ENCODE peak calls at places on chromosomes 3 and 15, in ten cellular contexts. L is psoas muscle, K is tibial artery, W is AG09309, G is K562, H is esophagus squamous epithelium, J is brain microvascular endothelial cell, O is right lobe of liver, Q is choroid plexus epithelial cell, N is PC-9. P is an unnamed sample.
A peak's percentile ranks its signal among the peaks of the same experiment; 100 is the strongest.

GRCh38 chr3:80734483-80734882 is 966.7 kb upstream of the ROBO1 start:
- DNase-seq in L (no peak), K (no peak), W (no peak), G (no peak), H (no peak), J (no peak), O (no peak), Q (no peak), N (no peak), P (no peak)

GRCh38 chr15:55198706-55199105 is 2.0 kb upstream of the RSL24D1 start:
- DNase-seq in L (no peak), K (no peak), W (no peak), G (no peak), H (no peak), J (no peak), O (no peak), Q (no peak), N (no peak), P (no peak)

GRCh38 chr3:72782521-72782920 is 65.7 kb downstream of the SHQ1 start:
- DNase-seq in L (no peak), K (no peak), W (no peak), G (no peak), H (no peak), J (no peak), O (no peak), Q (no peak), N (no peak), P (no peak)

GRCh38 chr15:75570119-75570518 is 9.0 kb downstream of the PTPN9 start:
- DNase-seq in L (no peak), K (no peak), W (no peak), G (no peak), H (no peak), J (no peak), O (no peak), Q (no peak), N (no peak), P (no peak)

GRCh38 chr3:58052373-58053273 is 44.4 kb downstream of the FLNB start:
- DNase-seq in L (peak; percentile 89), K (peak; percentile 94), W (peak; percentile 85), G (peak; percentile 37), H (peak; percentile 4), J (peak; percentile 98), O (peak; percentile 88), Q (peak; percentile 94), N (peak; percentile 92), P (peak; percentile 77)

GRCh38 chr3:45642731-45643152 is 46.5 kb upstream of the SACM1L start:
- DNase-seq in L (no peak), K (no peak), W (no peak), G (no peak), H (no peak), J (peak; percentile 94), O (no peak), Q (peak; percentile 71), N (no peak), P (no peak)

GRCh38 chr3:153180860-153181372 is 18.9 kb downstream of the RAP2B start:
- DNase-seq in L (no peak), K (no peak), W (no peak), G (no peak), H (no peak), J (no peak), O (no peak), Q (no peak), N (no peak), P (no peak)

GRCh38 chr3:157918402-157918801 is 187.8 kb downstream of the SHOX2 start:
- DNase-seq in L (no peak), K (no peak), W (no peak), G (no peak), H (no peak), J (no peak), O (no peak), Q (no peak), N (no peak), P (no peak)

GRCh38 chr3:39812537-39812936 is 3.1 kb downstream of the MYRIP start:
- DNase-seq in L (no peak), K (no peak), W (no peak), G (no peak), H (no peak), J (no peak), O (no peak), Q (no peak), N (no peak), P (no peak)

GRCh38 chr3:125001557-125002413 is 54.0 kb downstream of the HEG1 start:
- DNase-seq in L (no peak), K (no peak), W (no peak), G (no peak), H (no peak), J (no peak), O (peak; percentile 65), Q (no peak), N (no peak), P (no peak)

GRCh38 chr3:82196645-82197044 is 435.2 kb upstream of the GBE1 start:
- DNase-seq in L (no peak), K (no peak), W (no peak), G (no peak), H (no peak), J (no peak), O (no peak), Q (no peak), N (no peak), P (no peak)

GRCh38 chr3:52527732-52528595 is 5.7 kb downstream of the NT5DC2 start:
- DNase-seq in L (no peak), K (peak; percentile 19), W (no peak), G (no peak), H (no peak), J (no peak), O (no peak), Q (no peak), N (no peak), P (peak; percentile 14)

GRCh38 chr3:142568393-142569017 is 10.0 kb downstream of the ATR start:
- DNase-seq in L (no peak), K (no peak), W (no peak), G (peak; percentile 19), H (no peak), J (no peak), O (no peak), Q (no peak), N (no peak), P (no peak)

GRCh38 chr3:78726545-78726944 is 1041.3 kb downstream of the ROBO1 start:
- DNase-seq in L (no peak), K (no peak), W (no peak), G (no peak), H (no peak), J (no peak), O (no peak), Q (no peak), N (no peak), P (no peak)

GRCh38 chr15:89900849-89901248 is 7.1 kb upstream of the AP3S2 start:
- DNase-seq in L (no peak), K (no peak), W (no peak), G (no peak), H (no peak), J (no peak), O (no peak), Q (no peak), N (no peak), P (peak; percentile 36)

GRCh38 chr15:89899303-89899946 is 5.6 kb upstream of the AP3S2 start:
- DNase-seq in L (no peak), K (no peak), W (no peak), G (no peak), H (no peak), J (no peak), O (no peak), Q (no peak), N (no peak), P (no peak)

GRCh38 chr15:89899951-89900567 is 6.3 kb upstream of the AP3S2 start:
- DNase-seq in L (no peak), K (no peak), W (no peak), G (no peak), H (no peak), J (no peak), O (no peak), Q (no peak), N (no peak), P (no peak)

GRCh38 chr15:89898146-89898545 is 4.4 kb upstream of the AP3S2 start:
- DNase-seq in L (no peak), K (no peak), W (no peak), G (no peak), H (no peak), J (no peak), O (no peak), Q (no peak), N (no peak), P (no peak)

GRCh38 chr15:89898628-89899302 is 5.0 kb upstream of the AP3S2 start:
- DNase-seq in L (peak; percentile 30), K (no peak), W (no peak), G (peak; percentile 79), H (no peak), J (peak; percentile 33), O (no peak), Q (peak; percentile 74), N (peak; percentile 80), P (no peak)
- TF ChIP-seq CTCF in L (peak; percentile 53), K (peak; percentile 26), W (peak; percentile 60), G (peak; percentile 99), H (peak; percentile 95), J (peak; percentile 83), O (peak; percentile 62), Q (peak; percentile 78), N (peak; percentile 83), P (peak; percentile 57)

DNA sequence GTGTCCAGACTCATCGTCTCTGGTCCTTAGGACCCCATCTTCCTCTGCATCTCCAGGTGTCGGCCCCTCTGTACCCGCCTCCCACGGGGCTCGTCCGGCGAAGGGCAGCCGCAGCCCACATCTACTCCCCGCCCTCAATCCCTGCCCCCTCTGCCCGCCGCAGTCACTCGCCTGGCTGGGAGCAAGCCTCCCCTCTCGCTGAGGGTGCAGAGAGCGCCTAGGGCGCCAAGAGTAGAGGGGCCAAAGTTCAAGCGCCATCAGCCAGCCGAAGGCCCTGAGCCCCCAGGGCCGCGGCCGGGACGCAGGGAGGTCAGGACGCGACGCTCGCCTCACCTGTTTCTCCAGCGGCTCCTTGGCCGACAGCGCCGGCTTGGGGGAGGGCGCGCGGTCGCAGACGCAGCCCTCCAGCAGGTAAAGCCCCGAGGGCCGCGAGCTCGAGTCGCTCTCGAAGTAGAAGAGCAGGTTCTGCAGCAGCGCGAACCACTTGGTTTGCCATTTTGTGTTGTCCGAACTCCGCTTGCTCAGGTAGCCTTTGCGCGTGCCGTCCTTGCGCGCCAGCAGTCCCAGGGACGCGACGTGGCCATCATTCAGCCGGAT is 592 bp downstream of the RASGRF1 start:
- DNase-seq in L (no peak), K (no peak), W (no peak), G (no peak), H (no peak), J (no peak), O (no peak), Q (no peak), N (no peak), P (no peak)
- H3K4me3 ChIP-seq in L (peak overlapping the region; percentile 49), K (peak overlapping the region; percentile 34), W (no peak overlapping the region), G (no peak overlapping the region), H (no peak overlapping the region), J (no peak overlapping the region), O (no peak overlapping the region), Q (no peak overlapping the region), N (no peak overlapping the region), P (peak overlapping the region; percentile 50)

GRCh38 chr15:63166219-63166618 is 8.9 kb upstream of the RPS27L start:
- DNase-seq in L (no peak), K (no peak), W (no peak), G (no peak), H (no peak), J (no peak), O (no peak), Q (peak; percentile 75), N (no peak), P (no peak)
- TF ChIP-seq CTCF in L (no peak), K (no peak), W (no peak), G (peak; percentile 23), H (peak; percentile 28), J (peak; percentile 12), O (peak; percentile 14), Q (peak; percentile 44), N (no peak), P (no peak)

GRCh38 chr15:85407421-85408269 is 27.2 kb downstream of the AKAP13 start:
- DNase-seq in L (no peak), K (no peak), W (peak; percentile 61), G (no peak), H (no peak), J (peak; percentile 84), O (no peak), Q (peak; percentile 77), N (peak; percentile 64), P (no peak)
- H3K4me3 ChIP-seq in L (no peak overlapping the region), K (no peak overlapping the region), W (no peak overlapping the region), G (no peak overlapping the region), H (no peak overlapping the region), J (no peak overlapping the region), O (no peak overlapping the region), Q (no peak overlapping the region), N (no peak overlapping the region), P (no peak overlapping the region)